ENCODE peak calls at places on chromosomes 11 and 22, in ten cellular contexts. Y is Panc1, U is adrenal gland, D is cardiac muscle cell, I is mucosa of descending colon, C is A549, W is endothelial cell of umbilical vein, N is transverse colon, H is neural progenitor cell, Q is ovary. J is an unnamed sample. For H3K4me1, the result is how much of the 10 kb centered on the place peaks cover.

GRCh38 chr11:64492561-64492960 is 98.5 kb upstream of the SLC22A12 start:
- DNase-seq in H (no peak), U (no peak), D (no peak), N (no peak), W (no peak), C (no peak), Y (no peak), Q (no peak), I (no peak), J (no peak)

GRCh38 chr22:28942801-28943500 is 59.6 kb downstream of the ZNRF3 start:
- DNase-seq in C (no peak), N (no peak), Q (no peak), W (no peak), U (no peak), I (no peak), D (peak), Y (no peak), H (peak), J (no peak)

GRCh38 chr22:24440270-24440717 is 12.9 kb downstream of the ADORA2A start:
- DNase-seq in W (no peak), Q (no peak), U (no peak), H (no peak), N (no peak), Y (no peak), I (no peak), D (no peak), C (no peak), J (no peak)

GRCh38 chr11:46277313-46277622 is 194 bp upstream of the CREB3L1 start:
- DNase-seq in I (no peak), C (no peak), H (no peak), N (no peak), U (peak), Q (peak), D (peak), Y (no peak), W (peak), J (peak)

GRCh38 chr22:21828268-21828638 is 39.2 kb downstream of the MAPK1 start:
- DNase-seq in W (no peak), N (no peak), U (no peak), H (no peak), D (no peak), Q (no peak), C (no peak), Y (no peak), I (no peak), J (no peak)

GRCh38 chr11:65013130-65013691 is 749 bp upstream of the ARL2 start:
- DNase-seq in C (no peak), I (peak), Y (no peak), Q (peak), D (no peak), W (no peak), N (peak), H (no peak), U (peak), J (peak)

GRCh38 chr11:92376146-92376599 is 151.6 kb downstream of the FAT3 start:
- DNase-seq in U (no peak), Y (no peak), N (no peak), Q (no peak), D (no peak), H (no peak), I (no peak), W (no peak), C (peak), J (no peak)

GRCh38 chr22:31344369-31345330 is 1.5 kb downstream of the PATZ1 start:
- DNase-seq in N (peak), Q (peak), Y (no peak), D (peak), I (peak), H (peak), C (no peak), W (peak), U (peak), J (peak)

GRCh38 chr11:119340335-119341221 is at the start of gene C1QTNF5:
- DNase-seq in N (peak), Q (peak), Y (no peak), D (peak), W (peak), H (peak), I (peak), C (no peak), U (peak), J (peak)

GRCh38 chr11:78417888-78418583 is 416 bp upstream of the GAB2 start:
- DNase-seq in U (peak), Q (peak), I (peak), D (peak), H (peak), C (peak), Y (no peak), W (peak), N (peak), J (peak)

GRCh38 chr22:22248878-22249277 is 4.3 kb downstream of the VPREB1 start:
- DNase-seq in D (no peak), C (no peak), N (no peak), U (no peak), I (no peak), Y (no peak), W (no peak), Q (no peak), H (no peak), J (no peak)

GRCh38 chr22:39097098-39098020 is at the start of gene APOBEC3H:
- DNase-seq in C (no peak), H (no peak), I (no peak), N (peak), D (peak), Q (no peak), U (no peak), Y (no peak), W (no peak), J (peak)

GRCh38 chr22:49181942-49182341 is 645.7 kb downstream of the BRD1 start:
- DNase-seq in H (no peak), Q (no peak), I (no peak), C (no peak), N (no peak), Y (no peak), U (no peak), D (no peak), W (no peak), J (no peak)

GRCh38 chr11:12848413-12848812 is 160.7 kb upstream of the RASSF10 start:
- DNase-seq in U (no peak), C (no peak), Y (no peak), Q (no peak), W (no peak), N (no peak), I (no peak), H (no peak), D (no peak), J (no peak)

GRCh38 chr11:103901656-103902055 is 134.8 kb upstream of the DDI1 start:
- DNase-seq in Y (no peak), N (no peak), W (no peak), Q (no peak), D (no peak), H (no peak), U (no peak), I (no peak), C (no peak), J (no peak)

GRCh38 chr11:86706341-86707131 is 34.1 kb upstream of the ME3 start:
- DNase-seq in Q (no peak), C (peak), W (no peak), H (no peak), N (no peak), D (no peak), U (no peak), I (no peak), Y (no peak), J (no peak)

GRCh38 chr11:128757886-128758612 is 64.2 kb downstream of the FLI1 start:
- DNase-seq in I (no peak), W (no peak), U (no peak), N (peak), H (no peak), C (no peak), Y (no peak), Q (no peak), D (no peak), J (no peak)

GRCh38 chr11:83120328-83120727 is 36.6 kb upstream of the PCF11 start:
- DNase-seq in D (no peak), C (no peak), H (no peak), I (no peak), U (no peak), W (no peak), Y (no peak), N (no peak), Q (no peak), J (no peak)

GRCh38 chr11:83895516-83895915 is 609.3 kb upstream of the CCDC90B start:
- DNase-seq in Y (no peak), D (peak), U (no peak), N (no peak), H (peak), C (no peak), I (no peak), Q (no peak), W (no peak), J (no peak)

GRCh38 chr22:41501209-41501608 is 32.3 kb downstream of the ACO2 start:
- DNase-seq in W (peak), H (peak), I (no peak), Q (no peak), Y (no peak), D (no peak), N (no peak), C (peak), U (no peak), J (no peak)

GRCh38 chr11:88555018-88555828 is 217.7 kb upstream of the CTSC start:
- DNase-seq in W (peak), D (no peak), U (no peak), N (no peak), C (peak), Y (peak), H (no peak), Q (no peak), I (no peak), J (no peak)

GRCh38 chr11:96338910-96339703 is 3.9 kb downstream of the MAML2 start:
- DNase-seq in N (peak), D (no peak), U (peak), I (peak), C (no peak), Y (no peak), W (peak), Q (peak), H (no peak), J (peak)
- TF ChIP-seq CTCF in N (no peak), D (no peak), U (no peak), I (no peak), C (no peak), Y (peak), W (no peak), Q (no peak), H (no peak), J (no peak)

DNA sequence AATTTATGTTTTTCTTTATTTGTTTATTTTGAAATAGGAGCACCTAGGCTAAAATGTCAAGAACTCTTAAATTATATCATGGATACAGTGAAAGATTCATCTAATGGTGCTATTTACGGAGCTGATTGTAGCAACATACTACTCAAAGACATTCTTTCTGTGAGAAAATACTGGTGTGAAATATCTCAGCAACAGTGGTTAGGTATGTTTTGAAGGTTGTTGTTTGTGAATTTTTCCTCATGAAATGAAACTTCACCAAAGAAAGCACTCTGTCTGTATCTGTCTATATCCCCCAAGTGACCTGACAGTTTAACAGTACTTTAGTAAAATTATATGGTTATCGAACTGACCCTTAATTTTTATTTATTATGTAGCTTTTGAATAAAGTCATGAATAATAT is 12.8 kb downstream of the ATM start:
- DNase-seq in I (no peak), Y (no peak), U (no peak), Q (no peak), N (no peak), D (no peak), C (no peak), H (no peak), W (no peak), J (no peak)
- H3K4me1 ChIP-seq in I (under half), Y (under half), U (under half), Q (under half), N (under half), D (under half), C (under half), H (under half), W (under half), J (under half)

GRCh38 chr11:2097356-2097997 is 41.7 kb downstream of the IGF2 start:
- DNase-seq in D (peak), C (no peak), H (peak), N (peak), W (peak), Y (no peak), U (peak), Q (peak), I (peak), J (peak)
- TF ChIP-seq CTCF in D (no peak), C (no peak), H (no peak), N (no peak), W (no peak), Y (no peak), U (no peak), Q (no peak), I (no peak), J (no peak)

GRCh38 chr11:60809249-60809648 is 24.1 kb downstream of the MS4A10 start:
- DNase-seq in N (no peak), D (no peak), Y (no peak), C (no peak), H (no peak), I (no peak), U (no peak), W (no peak), Q (no peak), J (no peak)

GRCh38 chr11:60813324-60813723 is 28.2 kb downstream of the MS4A10 start:
- DNase-seq in Y (no peak), U (no peak), N (no peak), H (no peak), Q (no peak), W (no peak), D (no peak), I (no peak), C (no peak), J (no peak)

GRCh38 chr11:60809691-60810090 is 24.6 kb downstream of the MS4A10 start:
- DNase-seq in I (no peak), C (no peak), U (no peak), H (no peak), D (no peak), N (no peak), Q (no peak), W (no peak), Y (no peak), J (no peak)

GRCh38 chr11:60810583-60810982 is 25.4 kb downstream of the MS4A10 start:
- DNase-seq in W (peak), I (peak), N (peak), D (no peak), Y (no peak), U (no peak), Q (no peak), H (no peak), C (no peak), J (no peak)

DNA sequence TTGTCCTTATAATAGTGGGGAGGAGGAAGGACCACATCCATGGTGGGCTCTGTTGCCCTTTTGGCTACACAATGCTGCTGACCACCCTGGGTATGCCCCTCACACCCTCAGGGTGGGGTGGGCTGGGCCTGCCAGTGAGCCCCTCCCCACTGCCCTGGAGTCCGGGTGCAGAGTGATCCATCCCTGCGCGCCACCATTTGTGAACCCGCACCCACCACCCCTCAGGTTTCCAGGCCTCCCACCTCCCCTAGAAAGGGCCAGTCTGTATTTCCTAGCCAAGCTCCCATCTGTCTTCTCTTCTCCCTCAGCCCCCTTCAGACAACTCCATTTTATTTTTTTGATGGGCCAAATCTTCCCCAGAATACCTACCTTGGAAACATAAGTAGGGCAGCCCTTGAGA is 25.0 kb downstream of the MS4A10 start:
- DNase-seq in C (no peak), Y (no peak), D (no peak), U (no peak), I (no peak), W (no peak), H (no peak), Q (no peak), N (no peak), J (no peak)
- H3K4me1 ChIP-seq in C (under half), Y (under half), D (under half), U (under half), I (under half), W (under half), H (under half), Q (under half), N (under half), J (under half)

DNA sequence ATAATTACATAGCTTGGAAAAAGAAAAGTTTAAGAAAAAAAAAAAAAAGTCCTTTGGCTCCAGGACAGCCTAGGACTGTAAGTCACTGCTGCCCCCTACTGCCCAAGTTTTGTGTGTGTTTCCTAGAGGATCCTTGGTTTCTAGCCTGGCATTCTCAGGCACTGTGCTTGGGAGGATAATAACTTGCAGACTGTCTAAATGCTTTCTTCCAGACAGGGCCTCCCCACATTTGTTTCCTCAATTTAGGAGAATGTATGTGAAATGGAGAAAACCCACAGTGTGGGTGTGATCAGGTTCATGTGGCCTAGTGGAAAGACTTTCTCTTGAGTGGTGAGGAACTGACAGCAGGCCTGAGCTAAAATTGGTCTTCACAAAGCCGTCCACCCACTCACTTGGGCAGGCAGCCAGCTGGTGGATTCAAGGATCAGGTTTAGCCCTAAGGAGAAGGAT is 191.0 kb downstream of the NAV2 start:
- DNase-seq in D (peak), I (peak), U (peak), N (peak), W (peak), Q (peak), Y (peak), H (peak), C (peak), J (peak)
- TF ChIP-seq CTCF in D (peak), I (peak), U (peak), N (peak), W (peak), Q (no peak), Y (peak), H (peak), C (peak), J (peak)

GRCh38 chr11:36214976-36215687 is 74.1 kb downstream of the COMMD9 start:
- DNase-seq in U (no peak), H (no peak), Q (no peak), W (no peak), D (no peak), I (no peak), Y (no peak), N (no peak), C (no peak), J (no peak)
- H3K4me1 ChIP-seq in U (under half), H (under half), Q (under half), W (under half), D (under half), I (under half), Y (under half), N (under half), C (under half), J (under half)

DNA sequence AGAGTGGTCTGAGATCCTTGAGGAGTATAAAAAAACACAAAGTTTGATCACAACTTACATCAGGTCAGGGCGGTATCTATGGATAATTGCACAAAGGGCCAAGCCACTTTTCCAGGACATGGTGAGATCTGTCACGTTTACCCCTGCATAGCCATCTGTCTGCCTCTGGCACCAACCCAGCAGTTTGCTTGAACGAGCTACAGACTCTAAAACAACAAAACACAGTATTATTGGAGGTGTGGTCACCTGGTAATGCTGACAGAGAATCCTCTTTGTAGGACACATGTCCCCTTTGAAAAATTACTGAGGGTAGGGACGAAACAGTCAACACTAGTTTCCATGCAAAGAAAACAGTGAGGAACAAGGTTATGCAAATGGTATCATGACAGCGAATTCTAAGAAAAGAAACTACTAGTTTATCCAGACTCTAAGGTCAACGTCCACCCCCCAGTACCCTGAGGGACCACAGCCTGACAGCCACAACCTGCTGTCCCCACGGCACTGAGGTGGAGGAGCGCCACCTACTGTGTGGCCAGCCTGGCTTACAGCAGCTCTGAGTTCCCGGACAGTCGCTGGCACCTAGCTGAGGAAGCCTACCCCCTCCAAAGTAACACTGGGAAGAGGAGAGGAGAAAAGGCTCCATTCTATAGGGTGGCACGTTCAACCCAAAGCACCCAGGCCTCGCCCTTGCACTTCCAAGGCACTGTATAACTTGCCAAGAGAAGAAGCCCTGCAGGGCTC is 117.3 kb upstream of the BID start:
- DNase-seq in U (no peak), Q (no peak), N (peak), H (peak), W (no peak), I (peak), D (peak), C (no peak), Y (no peak), J (peak)
- TF ChIP-seq CTCF in U (no peak), Q (no peak), N (peak), H (peak), W (no peak), I (peak), D (peak), C (peak), Y (peak), J (peak)